ENCODE peak calls at places on chromosomes 3 and 15, in ten cellular contexts. M is Caco-2, D is neural crest cell, J is neural progenitor cell, K is endothelial cell, I is progenitor cell of endocrine pancreas, V is upper lobe of right lung, B is mesothelial cell of epicardium, T is GM20000, U is CD14-positive monocyte. S is an unnamed sample.

GRCh38 chr3:72446406-72447058 is 401.7 kb downstream of the SHQ1 start:
- DNase-seq in M (no peak), K (no peak), I (no peak), T (no peak), B (no peak), V (no peak), U (no peak), D (peak), J (no peak), S (no peak)

GRCh38 chr3:124632566-124633140 is 97.6 kb upstream of the UMPS start:
- DNase-seq in V (no peak), J (no peak), U (no peak), I (no peak), D (no peak), B (no peak), M (no peak), T (no peak), K (no peak), S (no peak)

GRCh38 chr15:39361497-39361896 is 219.4 kb upstream of the THBS1 start:
- DNase-seq in D (no peak), J (no peak), M (no peak), T (no peak), V (no peak), U (no peak), B (no peak), I (no peak), K (no peak), S (no peak)

GRCh38 chr15:69225355-69226027 is 65.1 kb downstream of the GLCE start:
- DNase-seq in K (no peak), T (no peak), J (peak), V (no peak), B (no peak), D (no peak), M (no peak), I (no peak), U (no peak), S (no peak)

GRCh38 chr3:153574445-153574844 is 412.4 kb downstream of the RAP2B start:
- DNase-seq in B (no peak), V (no peak), K (no peak), T (no peak), D (no peak), I (no peak), M (no peak), J (no peak), U (no peak), S (no peak)

GRCh38 chr3:40096561-40097506 is 212.7 kb upstream of the EIF1B start:
- DNase-seq in B (no peak), I (no peak), J (no peak), D (no peak), M (no peak), V (no peak), K (no peak), U (no peak), T (no peak), S (no peak)

GRCh38 chr3:39809181-39809994 is at the start of gene MYRIP:
- DNase-seq in U (no peak), B (peak), D (peak), J (peak), I (peak), T (peak), K (peak), V (peak), M (peak), S (no peak)

GRCh38 chr3:80770106-80771079 is 991.1 kb downstream of the GBE1 start:
- DNase-seq in M (no peak), I (no peak), U (no peak), K (peak), V (no peak), D (no peak), J (peak), T (no peak), B (no peak), S (no peak)

GRCh38 chr3:184733971-184734608 is 22.2 kb upstream of the MAGEF1 start:
- DNase-seq in K (no peak), U (no peak), I (no peak), M (no peak), D (no peak), V (no peak), J (no peak), B (no peak), T (no peak), S (peak)

GRCh38 chr3:49339593-49339946 is 283 bp downstream of the USP4 start:
- DNase-seq in B (no peak), I (peak), V (peak), D (peak), T (no peak), K (peak), J (peak), U (peak), M (peak), S (no peak)

GRCh38 chr3:197083486-197083885 is 53.9 kb upstream of the MELTF start:
- DNase-seq in K (no peak), I (no peak), B (no peak), M (no peak), V (no peak), U (no peak), T (no peak), J (no peak), D (no peak), S (no peak)

GRCh38 chr3:170585937-170586310 is at the start of gene SLC7A14:
- DNase-seq in J (peak), I (no peak), U (no peak), K (no peak), B (no peak), M (no peak), D (peak), T (no peak), V (no peak), S (no peak)

DNA sequence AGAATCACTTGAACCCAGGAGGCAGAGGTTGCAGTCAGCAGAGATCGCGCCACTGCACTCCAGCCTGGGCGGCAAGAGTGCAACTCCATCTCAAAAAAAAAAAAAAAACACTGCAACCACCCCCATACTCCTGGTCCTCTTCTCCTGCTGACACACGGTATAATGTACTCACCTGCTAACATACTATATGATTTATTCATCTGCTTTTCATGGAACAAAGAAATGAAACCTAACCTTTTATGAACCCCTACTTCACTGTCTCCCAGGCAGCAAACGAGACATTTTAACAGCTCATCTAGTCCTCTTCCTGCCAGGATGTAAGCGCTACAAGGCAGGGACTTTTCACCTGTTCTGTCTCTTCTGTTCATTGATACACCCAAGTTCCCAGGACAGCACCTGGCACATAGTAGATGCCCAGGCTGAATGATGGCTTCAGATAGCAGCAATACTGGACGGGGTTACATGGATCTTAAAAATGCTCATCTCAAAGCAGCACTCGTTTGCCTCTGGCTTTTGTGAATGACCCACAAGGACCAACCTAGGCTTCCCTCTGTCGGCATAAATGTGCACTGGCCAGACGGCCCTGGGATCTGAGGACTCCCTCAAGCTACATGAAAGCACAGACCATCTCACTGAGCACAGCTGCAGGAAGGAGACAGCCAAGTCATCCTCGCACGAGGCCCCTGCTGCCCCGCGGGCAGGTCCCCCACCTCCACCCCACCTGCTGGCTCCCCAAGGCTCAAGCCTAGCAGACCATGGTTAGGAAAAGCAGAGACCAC is 20.3 kb downstream of the XXYLT1 start:
- DNase-seq in T (peak), K (no peak), D (no peak), B (no peak), M (no peak), V (no peak), J (no peak), I (no peak), U (no peak), S (no peak)
- TF ChIP-seq CTCF in T (peak), K (no peak), D (peak), B (no peak), M (no peak), V (peak), J (no peak), I (no peak), U (no peak), S (peak)

DNA sequence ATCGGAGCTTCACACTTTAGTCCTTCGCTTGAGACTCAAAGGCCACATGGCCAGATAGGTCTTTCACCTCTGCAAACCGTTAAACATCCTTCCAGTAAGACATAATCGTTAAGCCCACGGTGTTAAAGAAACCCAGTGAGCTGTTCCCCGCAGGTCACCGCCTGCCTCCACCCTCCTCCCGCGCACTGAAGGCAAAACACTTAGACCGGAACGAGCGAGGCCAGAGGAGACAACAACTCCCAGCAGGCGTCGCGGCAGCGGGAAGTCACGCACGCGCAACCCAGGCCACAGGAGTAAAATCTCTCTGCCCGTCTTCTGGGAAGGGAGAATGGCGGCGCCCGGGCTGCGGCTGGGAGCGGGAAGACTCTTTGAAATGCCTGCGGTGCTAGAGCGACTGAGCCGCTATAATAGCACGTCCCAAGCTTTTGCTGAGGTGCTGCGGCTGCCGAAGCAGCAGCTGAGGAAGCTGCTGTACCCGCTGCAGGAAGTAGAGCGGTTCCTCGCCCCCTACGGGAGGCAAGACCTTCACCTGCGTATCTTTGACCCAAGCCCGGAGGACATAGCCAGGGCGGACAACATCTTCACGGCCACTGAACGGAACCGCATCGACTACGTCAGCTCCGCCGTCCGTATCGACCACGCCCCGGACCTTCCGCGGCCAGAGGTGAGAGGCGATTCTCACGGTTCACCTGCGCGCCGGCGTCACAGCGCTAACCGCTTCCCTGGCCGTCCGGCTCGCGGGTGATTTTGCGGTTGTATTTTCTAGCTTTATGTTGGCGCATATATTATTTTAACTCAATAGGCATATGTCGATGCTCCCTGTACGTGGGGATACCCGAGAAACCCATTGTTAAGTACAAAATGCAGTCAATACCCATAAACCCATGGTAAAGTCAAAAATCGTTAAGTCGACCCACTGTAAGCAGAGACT is at the start of gene GTPBP8:
- DNase-seq in I (peak), M (peak), U (peak), J (peak), B (peak), D (peak), K (peak), V (peak), T (peak), S (peak)
- TF ChIP-seq CTCF in I (no peak), M (no peak), U (no peak), J (peak), B (no peak), D (peak), K (no peak), V (peak), T (no peak), S (peak)

GRCh38 chr15:25792128-25792527 is 71.0 kb downstream of the ATP10A start:
- DNase-seq in K (no peak), J (no peak), B (no peak), D (no peak), I (no peak), T (no peak), U (no peak), V (peak), M (no peak), S (no peak)

GRCh38 chr15:25789206-25789605 is 73.9 kb downstream of the ATP10A start:
- DNase-seq in J (no peak), B (no peak), I (no peak), K (no peak), M (no peak), T (no peak), U (no peak), D (no peak), V (no peak), S (peak)

GRCh38 chr15:25789616-25790002 is 73.5 kb downstream of the ATP10A start:
- DNase-seq in I (no peak), U (no peak), V (no peak), M (no peak), B (no peak), T (no peak), J (no peak), K (no peak), D (no peak), S (no peak)

GRCh38 chr15:25787855-25788521 is 75.1 kb downstream of the ATP10A start:
- DNase-seq in J (no peak), D (no peak), V (peak), I (no peak), U (peak), K (no peak), B (no peak), M (peak), T (no peak), S (peak)

DNA sequence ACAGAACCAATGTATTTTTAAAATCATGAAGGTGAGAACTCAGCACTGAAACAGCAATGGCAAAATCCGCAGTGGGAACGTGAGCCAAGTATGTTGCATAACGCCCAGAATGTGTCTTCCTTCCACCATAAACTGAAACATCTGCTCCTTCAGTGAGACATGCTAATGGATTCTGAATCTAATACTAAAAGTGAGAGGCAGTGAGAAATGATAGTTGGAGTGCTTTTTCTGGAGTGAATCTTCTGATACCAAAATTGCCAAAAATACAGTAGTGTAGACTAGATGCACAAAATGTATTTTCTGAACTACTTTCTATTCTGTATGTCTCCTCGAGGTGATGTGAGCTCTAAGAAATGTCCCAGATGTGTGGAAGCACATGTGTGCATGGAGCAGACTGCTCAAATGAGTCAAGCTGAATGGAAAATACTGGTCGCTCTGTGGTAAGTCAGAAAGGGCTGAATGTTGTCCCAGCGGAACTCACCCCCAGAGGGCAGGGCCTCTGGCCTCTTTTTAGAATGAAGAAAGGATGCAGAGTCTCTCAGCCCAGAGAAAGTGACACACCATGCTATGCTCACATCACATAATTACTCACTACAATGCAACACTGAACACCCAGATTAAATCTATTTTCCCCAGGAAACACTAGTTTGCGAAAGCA is 73.0 kb downstream of the ATP10A start:
- DNase-seq in T (no peak), D (no peak), V (peak), U (peak), I (no peak), K (no peak), B (no peak), M (no peak), J (no peak), S (no peak)
- TF ChIP-seq CTCF in T (no peak), D (no peak), V (no peak), U (no peak), I (no peak), K (no peak), B (no peak), M (no peak), J (no peak), S (peak)

GRCh38 chr15:74398183-74398582 is 30.7 kb upstream of the CYP11A1 start:
- DNase-seq in B (no peak), T (no peak), D (no peak), K (no peak), V (no peak), J (no peak), U (no peak), I (no peak), M (no peak), S (no peak)

GRCh38 chr15:74395319-74396145 is 28.1 kb upstream of the CYP11A1 start:
- DNase-seq in K (no peak), I (no peak), V (no peak), T (no peak), U (no peak), M (no peak), J (no peak), B (no peak), D (no peak), S (no peak)

GRCh38 chr15:74397239-74398068 is 30.0 kb upstream of the CYP11A1 start:
- DNase-seq in J (no peak), I (no peak), K (no peak), T (no peak), D (no peak), M (no peak), U (no peak), B (no peak), V (no peak), S (no peak)

GRCh38 chr15:74396146-74396438 is 28.6 kb upstream of the CYP11A1 start:
- DNase-seq in T (no peak), K (no peak), U (no peak), J (no peak), V (no peak), D (no peak), B (no peak), M (no peak), I (no peak), S (no peak)

GRCh38 chr15:74396445-74397238 is 29.2 kb upstream of the CYP11A1 start:
- DNase-seq in D (no peak), K (no peak), I (no peak), U (no peak), T (peak), V (no peak), M (peak), B (no peak), J (no peak), S (no peak)
- TF ChIP-seq CTCF in D (no peak), K (no peak), I (no peak), U (no peak), T (peak), V (no peak), M (no peak), B (no peak), J (no peak), S (no peak)

S was measured in chondrocyte.